ENCODE peak calls at places on chromosomes 7 and 10, in eight cellular contexts. L, Q, J, G, P, M, A and O are unnamed samples.

GRCh38 chr7:90587766-90588165 is 8.4 kb upstream of the CDK14 start:
- DNase-seq in G (no peak), J (no peak), M (no peak), P (no peak), L (no peak), Q (no peak), A (no peak), O (no peak)

GRCh38 chr7:66140924-66141323 is 26.3 kb downstream of the CRCP start:
- DNase-seq in G (peak), M (peak), L (peak), P (peak), J (no peak), A (peak), Q (no peak), O (peak)

GRCh38 chr7:93442478-93443224 is 131.9 kb downstream of the CALCR start:
- DNase-seq in J (no peak), A (peak), P (peak), G (peak), M (peak), Q (no peak), L (no peak), O (no peak)

GRCh38 chr10:88080213-88080612 is 216.8 kb downstream of the PTEN start:
- DNase-seq in A (peak), J (no peak), Q (no peak), P (no peak), L (no peak), G (peak), M (no peak), O (no peak)

GRCh38 chr10:33353334-33353733 is 18.9 kb upstream of the NRP1 start:
- DNase-seq in P (no peak), Q (no peak), A (no peak), M (no peak), G (no peak), J (no peak), L (no peak), O (no peak)

GRCh38 chr7:88629559-88629958 is 129.9 kb upstream of the ZNF804B start:
- DNase-seq in J (no peak), M (no peak), Q (no peak), G (no peak), A (no peak), L (no peak), P (no peak), O (no peak)

GRCh38 chr10:47379901-47380300 is 4.2 kb downstream of the ZNF488 start:
- DNase-seq in P (no peak), G (no peak), M (no peak), A (no peak), L (no peak), J (no peak), Q (no peak), O (no peak)

GRCh38 chr7:131613909-131614308 is 57.5 kb upstream of the PODXL start:
- DNase-seq in P (no peak), G (no peak), J (no peak), L (no peak), Q (no peak), M (no peak), A (no peak), O (no peak)

GRCh38 chr10:34523017-34523767 is 291.9 kb downstream of the PARD3 start:
- DNase-seq in M (no peak), L (no peak), P (peak), Q (no peak), G (no peak), A (peak), J (no peak), O (no peak)

GRCh38 chr10:515674-516073 is 173.8 kb downstream of the DIP2C start:
- DNase-seq in Q (no peak), L (no peak), A (no peak), J (no peak), G (no peak), P (no peak), M (no peak), O (no peak)

GRCh38 chr10:48251525-48252353 is 22.8 kb downstream of the FRMPD2 start:
- DNase-seq in Q (no peak), A (no peak), L (no peak), M (no peak), P (peak), J (no peak), G (peak), O (no peak)

GRCh38 chr10:122475130-122475529 is 13.8 kb downstream of the HTRA1 start:
- DNase-seq in L (peak), Q (no peak), G (no peak), P (peak), A (no peak), M (no peak), J (no peak), O (peak)

GRCh38 chr7:29989257-29989995 is at the start of gene SCRN1:
- DNase-seq in J (peak), G (peak), P (peak), A (peak), L (peak), M (peak), Q (no peak), O (peak)

GRCh38 chr10:74012480-74012879 is 14.6 kb downstream of the VCL start:
- DNase-seq in P (no peak), L (no peak), A (no peak), M (no peak), J (no peak), G (no peak), Q (no peak), O (no peak)

GRCh38 chr10:83917519-83918506 is 221.5 kb upstream of the GHITM start:
- DNase-seq in Q (no peak), M (peak), L (peak), P (peak), G (peak), A (no peak), J (no peak), O (no peak)